ENCODE peak calls at places on chromosome 11, in seven cellular contexts. One of them, this sample, is unnamed.

GRCh38 chr11:46212720-46213119 is 64.7 kb upstream of the CREB3L1 start:
- DNase-seq in thoracic aorta: no peak
- DNase-seq in psoas muscle: no peak
- DNase-seq in lung: no peak
- DNase-seq in right atrium auricular region: no peak
- DNase-seq in ovary: no peak
- DNase-seq in A549: no peak
- DNase-seq in this sample: no peak

GRCh38 chr11:19447150-19447566 is 206.4 kb upstream of the E2F8 start:
- DNase-seq in thoracic aorta: no peak
- DNase-seq in psoas muscle: no peak
- DNase-seq in lung: no peak
- DNase-seq in right atrium auricular region: no peak
- DNase-seq in ovary: no peak
- DNase-seq in A549: no peak
- DNase-seq in this sample: no peak

GRCh38 chr11:88292156-88292844 is 45.2 kb downstream of the CTSC start:
- DNase-seq in thoracic aorta: no peak
- DNase-seq in psoas muscle: no peak
- DNase-seq in lung: no peak
- DNase-seq in right atrium auricular region: no peak
- DNase-seq in ovary: no peak
- DNase-seq in A549: peak; percentile 31
- DNase-seq in this sample: no peak

GRCh38 chr11:75815345-75815983 is 454 bp downstream of the UVRAG start:
- DNase-seq in thoracic aorta: no peak
- DNase-seq in psoas muscle: no peak
- DNase-seq in lung: peak; percentile 34
- DNase-seq in right atrium auricular region: no peak
- DNase-seq in ovary: no peak
- DNase-seq in A549: peak; percentile 27
- DNase-seq in this sample: peak; percentile 85

GRCh38 chr11:71456831-71457230 is 3.8 kb downstream of the NADSYN1 start:
- DNase-seq in thoracic aorta: no peak
- DNase-seq in psoas muscle: no peak
- DNase-seq in lung: no peak
- DNase-seq in right atrium auricular region: no peak
- DNase-seq in ovary: no peak
- DNase-seq in A549: no peak
- DNase-seq in this sample: no peak

GRCh38 chr11:111718436-111719325 is 47.5 kb downstream of the PPP2R1B start:
- DNase-seq in thoracic aorta: no peak
- DNase-seq in psoas muscle: no peak
- DNase-seq in lung: no peak
- DNase-seq in right atrium auricular region: no peak
- DNase-seq in ovary: no peak
- DNase-seq in A549: peak; percentile 59
- DNase-seq in this sample: no peak

GRCh38 chr11:134521001-134521400 is 109.0 kb upstream of the B3GAT1 start:
- DNase-seq in thoracic aorta: no peak
- DNase-seq in psoas muscle: no peak
- DNase-seq in lung: no peak
- DNase-seq in right atrium auricular region: no peak
- DNase-seq in ovary: no peak
- DNase-seq in A549: no peak
- DNase-seq in this sample: no peak

GRCh38 chr11:45169310-45170072 is 23.1 kb downstream of the PRDM11 start:
- DNase-seq in thoracic aorta: no peak
- DNase-seq in psoas muscle: no peak
- DNase-seq in lung: no peak
- DNase-seq in right atrium auricular region: no peak
- DNase-seq in ovary: no peak
- DNase-seq in A549: no peak
- DNase-seq in this sample: no peak

GRCh38 chr11:70424765-70425164 is 26.4 kb downstream of the CTTN start:
- DNase-seq in thoracic aorta: no peak
- DNase-seq in psoas muscle: no peak
- DNase-seq in lung: no peak
- DNase-seq in right atrium auricular region: no peak
- DNase-seq in ovary: no peak
- DNase-seq in A549: no peak
- DNase-seq in this sample: no peak

GRCh38 chr11:16261836-16262644 is 94.3 kb downstream of the SOX6 start:
- DNase-seq in thoracic aorta: no peak
- DNase-seq in psoas muscle: no peak
- DNase-seq in lung: no peak
- DNase-seq in right atrium auricular region: no peak
- DNase-seq in ovary: no peak
- DNase-seq in A549: no peak
- DNase-seq in this sample: no peak

GRCh38 chr11:101453682-101454081 is 130.1 kb downstream of the TRPC6 start:
- DNase-seq in thoracic aorta: no peak
- DNase-seq in psoas muscle: no peak
- DNase-seq in lung: no peak
- DNase-seq in right atrium auricular region: no peak
- DNase-seq in ovary: no peak
- DNase-seq in A549: no peak
- DNase-seq in this sample: no peak

GRCh38 chr11:91163619-91164451 is 941.0 kb upstream of the CHORDC1 start:
- DNase-seq in thoracic aorta: no peak
- DNase-seq in psoas muscle: no peak
- DNase-seq in lung: no peak
- DNase-seq in right atrium auricular region: no peak
- DNase-seq in ovary: peak; percentile 8
- DNase-seq in A549: peak; percentile 44
- DNase-seq in this sample: no peak

GRCh38 chr11:107501713-107502112 is 44.1 kb upstream of the CWF19L2 start:
- DNase-seq in thoracic aorta: no peak
- DNase-seq in psoas muscle: no peak
- DNase-seq in lung: no peak
- DNase-seq in right atrium auricular region: no peak
- DNase-seq in ovary: no peak
- DNase-seq in A549: no peak
- DNase-seq in this sample: no peak

GRCh38 chr11:85752890-85753581 is 57.9 kb downstream of the SYTL2 start:
- DNase-seq in thoracic aorta: no peak
- DNase-seq in psoas muscle: no peak
- DNase-seq in lung: no peak
- DNase-seq in right atrium auricular region: no peak
- DNase-seq in ovary: no peak
- DNase-seq in A549: no peak
- DNase-seq in this sample: no peak

GRCh38 chr11:5289696-5290095 is 12.1 kb downstream of the OR51B4 start:
- DNase-seq in thoracic aorta: no peak
- DNase-seq in psoas muscle: no peak
- DNase-seq in lung: no peak
- DNase-seq in right atrium auricular region: no peak
- DNase-seq in ovary: no peak
- DNase-seq in A549: no peak
- DNase-seq in this sample: no peak

GRCh38 chr11:18383388-18384156 is 10.8 kb upstream of the LDHA start:
- DNase-seq in thoracic aorta: peak; percentile 90
- DNase-seq in psoas muscle: peak; percentile 82
- DNase-seq in lung: peak; percentile 69
- DNase-seq in right atrium auricular region: peak; percentile 95
- DNase-seq in ovary: peak; percentile 48
- DNase-seq in A549: peak; percentile 98
- DNase-seq in this sample: peak; percentile 96

GRCh38 chr11:18526130-18526520 is 617 bp downstream of the TSG101 start:
- DNase-seq in thoracic aorta: no peak
- DNase-seq in psoas muscle: no peak
- DNase-seq in lung: no peak
- DNase-seq in right atrium auricular region: no peak
- DNase-seq in ovary: no peak
- DNase-seq in A549: no peak
- DNase-seq in this sample: no peak

GRCh38 chr11:69943066-69943465 is 123.8 kb upstream of the FGF3 start:
- DNase-seq in thoracic aorta: no peak
- DNase-seq in psoas muscle: no peak
- DNase-seq in lung: no peak
- DNase-seq in right atrium auricular region: no peak
- DNase-seq in ovary: no peak
- DNase-seq in A549: peak; percentile 51
- DNase-seq in this sample: no peak

DNA sequence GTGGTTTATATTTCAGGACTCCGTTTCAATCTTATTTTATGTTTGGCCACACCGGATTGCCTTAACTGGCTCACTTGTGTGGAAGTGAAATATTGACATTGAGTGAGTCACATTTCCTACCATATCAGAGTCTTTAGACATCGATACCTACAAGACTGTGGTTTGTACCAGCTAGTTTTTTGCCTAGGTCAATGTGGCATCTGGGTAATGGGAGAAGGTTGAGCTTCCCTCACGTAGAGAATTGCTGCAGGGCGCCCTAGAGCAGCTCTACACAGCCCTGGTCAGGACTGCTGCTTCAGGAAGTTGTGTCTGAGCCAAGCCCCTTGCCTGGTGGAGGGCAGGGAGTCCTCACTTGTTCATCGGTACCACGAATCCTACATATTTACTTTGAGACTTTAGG is 1.6 kb downstream of the GRAMD1B start:
- DNase-seq in thoracic aorta: no peak
- DNase-seq in psoas muscle: no peak
- DNase-seq in lung: no peak
- DNase-seq in right atrium auricular region: no peak
- DNase-seq in ovary: no peak
- DNase-seq in A549: no peak
- DNase-seq in this sample: no peak
- H3K4me3 ChIP-seq in thoracic aorta: peak overlapping the region; percentile 78
- H3K4me3 ChIP-seq in psoas muscle: peak overlapping the region; percentile 82
- H3K4me3 ChIP-seq in lung: no peak overlapping the region
- H3K4me3 ChIP-seq in right atrium auricular region: no peak overlapping the region
- H3K4me3 ChIP-seq in ovary: no peak overlapping the region
- H3K4me3 ChIP-seq in A549: peak overlapping the region; percentile 93
- H3K4me3 ChIP-seq in this sample: peak overlapping the region; percentile 81

GRCh38 chr11:10414659-10415058 is 40.4 kb upstream of the AMPD3 start:
- DNase-seq in thoracic aorta: no peak
- DNase-seq in psoas muscle: peak; percentile 55
- DNase-seq in lung: no peak
- DNase-seq in right atrium auricular region: peak; percentile 59
- DNase-seq in ovary: no peak
- DNase-seq in A549: no peak
- DNase-seq in this sample: no peak

GRCh38 chr11:10414181-10414580 is 40.9 kb upstream of the AMPD3 start:
- DNase-seq in thoracic aorta: no peak
- DNase-seq in psoas muscle: no peak
- DNase-seq in lung: no peak
- DNase-seq in right atrium auricular region: no peak
- DNase-seq in ovary: no peak
- DNase-seq in A549: no peak
- DNase-seq in this sample: no peak

GRCh38 chr11:10418259-10418949 is 36.7 kb upstream of the AMPD3 start:
- DNase-seq in thoracic aorta: no peak
- DNase-seq in psoas muscle: no peak
- DNase-seq in lung: no peak
- DNase-seq in right atrium auricular region: no peak
- DNase-seq in ovary: no peak
- DNase-seq in A549: no peak
- DNase-seq in this sample: no peak

GRCh38 chr11:10413268-10413667 is 41.8 kb upstream of the AMPD3 start:
- DNase-seq in thoracic aorta: no peak
- DNase-seq in psoas muscle: no peak
- DNase-seq in lung: no peak
- DNase-seq in right atrium auricular region: peak; percentile 58
- DNase-seq in ovary: no peak
- DNase-seq in A549: peak; percentile 62
- DNase-seq in this sample: no peak

DNA sequence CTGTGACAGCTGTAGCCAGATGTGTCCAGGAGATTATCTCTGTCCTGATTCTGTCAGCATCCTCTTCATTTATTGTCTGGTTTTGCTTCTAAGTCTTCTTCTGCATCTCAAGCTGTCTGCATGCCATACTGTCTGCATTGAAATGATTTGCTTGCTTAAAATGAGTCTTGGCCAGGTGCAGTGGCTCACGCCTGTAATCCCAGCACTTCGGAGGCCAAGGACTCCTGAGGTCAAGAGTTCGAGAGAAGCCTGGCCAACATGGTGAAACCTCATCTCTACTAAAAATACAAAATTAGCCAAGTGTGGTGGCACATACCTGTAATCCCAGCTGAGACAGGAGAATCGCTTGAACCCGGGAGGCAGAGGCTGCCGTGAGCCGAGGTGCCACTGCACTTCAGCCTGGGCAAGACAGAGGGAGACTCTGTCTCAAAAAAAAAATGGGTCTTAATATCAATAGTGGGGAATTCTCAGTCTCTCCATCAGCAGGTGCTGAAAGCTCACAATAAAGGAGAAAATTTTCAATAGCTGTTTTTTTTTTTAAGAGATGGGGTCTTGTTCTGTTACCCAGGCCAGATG is 39.2 kb upstream of the AMPD3 start:
- DNase-seq in thoracic aorta: no peak
- DNase-seq in psoas muscle: no peak
- DNase-seq in lung: no peak
- DNase-seq in right atrium auricular region: no peak
- DNase-seq in ovary: no peak
- DNase-seq in A549: no peak
- DNase-seq in this sample: no peak
- H3K4me3 ChIP-seq in thoracic aorta: no peak overlapping the region
- H3K4me3 ChIP-seq in psoas muscle: no peak overlapping the region
- H3K4me3 ChIP-seq in lung: no peak overlapping the region
- H3K4me3 ChIP-seq in right atrium auricular region: no peak overlapping the region
- H3K4me3 ChIP-seq in ovary: no peak overlapping the region
- H3K4me3 ChIP-seq in A549: no peak overlapping the region
- H3K4me3 ChIP-seq in this sample: no peak overlapping the region

DNA sequence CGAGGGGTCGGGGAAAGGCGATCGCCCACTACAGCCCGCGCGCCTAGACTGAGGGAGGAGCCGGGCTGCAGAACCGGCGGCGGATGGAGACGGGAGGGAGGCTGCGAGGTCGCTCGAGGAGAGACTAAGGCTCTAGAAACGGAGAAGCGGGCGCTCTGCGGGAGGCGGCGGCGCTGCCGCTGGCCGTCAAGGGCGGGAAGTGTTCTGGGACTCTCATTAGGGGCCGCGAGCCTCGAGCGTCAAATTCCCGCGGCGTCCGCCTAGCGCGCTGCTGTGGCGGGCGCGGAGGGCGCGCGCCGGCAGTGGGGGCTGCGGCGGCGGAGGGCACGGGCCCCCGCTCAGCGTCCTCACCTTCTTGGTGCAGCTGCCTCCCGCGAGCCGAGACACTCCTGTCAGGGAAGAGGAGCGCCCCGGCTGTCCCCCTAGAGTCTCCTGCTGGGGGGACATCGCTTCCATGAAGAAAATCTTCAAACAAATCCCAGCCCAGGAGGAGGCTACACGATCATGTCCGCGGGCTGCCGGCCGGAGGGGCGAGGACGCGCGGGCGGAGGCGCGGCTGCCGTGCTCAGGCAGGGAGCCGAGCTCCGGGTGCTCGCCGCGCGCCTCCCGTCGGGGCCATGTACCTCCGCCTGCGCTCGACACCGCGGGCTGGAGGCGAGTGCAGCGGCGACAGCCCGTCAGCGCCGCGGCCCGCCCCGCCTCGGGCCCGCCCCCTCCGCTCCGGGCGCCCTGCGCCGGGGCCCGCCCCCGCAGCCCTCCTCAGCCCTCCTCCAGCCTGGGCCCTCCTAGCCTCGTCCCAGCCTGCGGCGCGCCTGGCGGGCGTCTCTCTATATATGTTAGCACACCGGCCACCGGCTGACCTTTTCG is at the start of gene ARHGAP20:
- DNase-seq in thoracic aorta: peak; percentile 15
- DNase-seq in psoas muscle: peak; percentile 77
- DNase-seq in lung: peak; percentile 68
- DNase-seq in right atrium auricular region: peak; percentile 62
- DNase-seq in ovary: peak; percentile 31
- DNase-seq in A549: peak; percentile 14
- DNase-seq in this sample: peak; percentile 73
- H3K4me3 ChIP-seq in thoracic aorta: peak within 1 kb of the TSS; percentile 81
- H3K4me3 ChIP-seq in psoas muscle: peak within 1 kb of the TSS; percentile 85
- H3K4me3 ChIP-seq in lung: peak within 1 kb of the TSS; percentile 71
- H3K4me3 ChIP-seq in right atrium auricular region: peak within 1 kb of the TSS; percentile 42
- H3K4me3 ChIP-seq in ovary: peak within 1 kb of the TSS; percentile 69
- H3K4me3 ChIP-seq in A549: peak within 1 kb of the TSS; percentile 41
- H3K4me3 ChIP-seq in this sample: peak within 1 kb of the TSS; percentile 81

GRCh38 chr11:104916442-104916841 is 18.2 kb upstream of the CASP12 start:
- DNase-seq in thoracic aorta: no peak
- DNase-seq in psoas muscle: no peak
- DNase-seq in lung: no peak
- DNase-seq in right atrium auricular region: no peak
- DNase-seq in ovary: no peak
- DNase-seq in A549: no peak
- DNase-seq in this sample: no peak
- H3K4me3 ChIP-seq in thoracic aorta: peak overlapping the region; percentile 86
- H3K4me3 ChIP-seq in psoas muscle: no peak overlapping the region
- H3K4me3 ChIP-seq in lung: no peak overlapping the region
- H3K4me3 ChIP-seq in right atrium auricular region: no peak overlapping the region
- H3K4me3 ChIP-seq in ovary: no peak overlapping the region
- H3K4me3 ChIP-seq in A549: no peak overlapping the region
- H3K4me3 ChIP-seq in this sample: peak overlapping the region; percentile 69